ENCODE peak calls at places on chromosomes 12 and 14, in eight cellular contexts. Q is WTC11; Y is stimulated activated CD8-positive, alpha-beta memory T cell treated with anti-CD3 and anti-CD28 coated beads, Interleukin-15, amount 100 ng/mL, for 24 hours; D is fibroblast of mammary gland; T is GM12865; B is neural crest cell; C is NCI-H2107; G is activated naive CD4-positive, alpha-beta T cell. U is an unnamed sample.

GRCh38 chr12:109308534-109309440 is at the start of gene FOXN4:
- DNase-seq in Y (no peak), Q (peak), D (no peak), C (no peak), G (no peak), T (no peak), B (peak), U (no peak)

GRCh38 chr12:46266382-46266791 is 2.5 kb downstream of the SLC38A1 start:
- DNase-seq in C (no peak), B (no peak), D (peak), Y (no peak), T (peak), G (no peak), Q (no peak), U (no peak)

GRCh38 chr14:104864267-104865068 is 600 bp upstream of the CEP170B start:
- DNase-seq in G (no peak), D (no peak), C (peak), B (no peak), Q (peak), T (no peak), Y (no peak), U (no peak)

GRCh38 chr14:22558221-22558913 is 30.7 kb downstream of the DAD1 start:
- DNase-seq in T (peak), Q (peak), C (no peak), G (no peak), D (no peak), Y (no peak), B (no peak), U (no peak)

GRCh38 chr14:94679106-94679819 is 67.1 kb downstream of the SERPINA3 start:
- DNase-seq in Q (no peak), Y (no peak), G (no peak), B (no peak), C (no peak), D (no peak), T (no peak), U (no peak)

GRCh38 chr12:9742665-9743064 is 9.8 kb upstream of the CLECL1 start:
- DNase-seq in Y (no peak), G (no peak), T (peak), C (no peak), B (no peak), Q (no peak), D (no peak), U (no peak)

GRCh38 chr12:121968880-121969279 is 50.5 kb downstream of the CFAP251 start:
- DNase-seq in B (no peak), Q (no peak), T (no peak), D (no peak), Y (no peak), G (no peak), C (no peak), U (no peak)

GRCh38 chr12:24895612-24896011 is 53.3 kb downstream of the BCAT1 start:
- DNase-seq in Y (no peak), T (no peak), C (no peak), G (no peak), D (peak), B (no peak), Q (no peak), U (no peak)

GRCh38 chr12:122793685-122794106 is 19.3 kb downstream of the CCDC62 start:
- DNase-seq in B (peak), T (peak), Y (no peak), G (no peak), D (peak), Q (no peak), C (peak), U (peak)

GRCh38 chr12:49664591-49665146 is 41.3 kb downstream of the PRPF40B start:
- DNase-seq in G (no peak), Q (no peak), Y (no peak), C (no peak), B (no peak), D (no peak), T (peak), U (no peak)

GRCh38 chr14:105497671-105498429 is 6.8 kb downstream of the TEDC1 start:
- DNase-seq in D (no peak), T (no peak), Y (no peak), B (no peak), Q (no peak), C (no peak), G (no peak), U (peak)

GRCh38 chr14:70602254-70602653 is 1.8 kb upstream of the MED6 start:
- DNase-seq in C (no peak), G (no peak), Q (no peak), Y (no peak), T (peak), D (no peak), B (no peak), U (no peak)

GRCh38 chr12:45681469-45681868 is 48.0 kb upstream of the ARID2 start:
- DNase-seq in D (peak), G (no peak), Y (no peak), C (no peak), T (no peak), Q (no peak), B (no peak), U (no peak)

GRCh38 chr12:11801643-11802042 is 152.2 kb downstream of the ETV6 start:
- DNase-seq in Q (no peak), D (no peak), B (no peak), Y (no peak), C (no peak), T (no peak), G (no peak), U (no peak)

GRCh38 chr12:92557422-92557724 is 145.4 kb upstream of the PLEKHG7 start:
- DNase-seq in T (no peak), G (no peak), Y (no peak), Q (no peak), C (no peak), D (no peak), B (no peak), U (no peak)

GRCh38 chr14:81516941-81517797 is 16.5 kb downstream of the SEL1L start:
- DNase-seq in Q (no peak), C (no peak), G (no peak), B (no peak), D (peak), T (no peak), Y (no peak), U (no peak)

GRCh38 chr12:129901256-129901655 is 2.6 kb downstream of the TMEM132D start:
- DNase-seq in G (no peak), C (no peak), Y (no peak), Q (no peak), B (no peak), T (no peak), D (peak), U (no peak)

GRCh38 chr14:22887990-22888378 is 5.0 kb downstream of the REM2 start:
- DNase-seq in Q (no peak), Y (no peak), D (no peak), G (peak), T (peak), C (peak), B (no peak), U (no peak)

GRCh38 chr12:29153231-29153630 is 4.2 kb downstream of the FAR2 start:
- DNase-seq in C (peak), G (no peak), B (no peak), T (peak), Y (no peak), D (no peak), Q (peak), U (no peak)

GRCh38 chr12:26318661-26319068 is 123.3 kb downstream of the SSPN start:
- DNase-seq in D (peak), B (no peak), Q (no peak), G (no peak), Y (no peak), T (peak), C (no peak), U (no peak)

GRCh38 chr12:67534046-67534445 is 114.5 kb upstream of the DYRK2 start:
- DNase-seq in D (no peak), C (no peak), B (no peak), G (no peak), T (no peak), Y (no peak), Q (no peak), U (no peak)

GRCh38 chr14:70884595-70885342 is 22.5 kb upstream of the PCNX1 start:
- DNase-seq in Y (no peak), G (no peak), C (no peak), Q (no peak), D (no peak), B (no peak), T (peak), U (no peak)

U was measured in 8988T.